ENCODE peak calls at places on chromosomes 12 and 14, in ten cellular contexts. Y, S, U, A, E, K, T, N, J and P are unnamed samples. For H3K4me1, the result is how much of the 10 kb centered on the place peaks cover.

GRCh38 chr12:115895247-115895646 is 382.2 kb downstream of the MED13L start:
- DNase-seq in S (no peak), K (no peak), U (no peak), J (no peak), N (no peak), E (no peak), Y (no peak), A (no peak), T (peak), P (no peak)

GRCh38 chr14:49619730-49620129 is 696 bp downstream of the RPL36AL start:
- DNase-seq in S (no peak), A (no peak), T (no peak), J (no peak), E (no peak), K (no peak), N (no peak), Y (no peak), U (no peak), P (no peak)

GRCh38 chr12:11812558-11813421 is 163.3 kb downstream of the ETV6 start:
- DNase-seq in S (no peak), Y (peak), U (no peak), E (peak), K (peak), N (no peak), J (peak), A (peak), T (no peak), P (no peak)

GRCh38 chr14:76887196-76887595 is 61.0 kb downstream of the LRRC74A start:
- DNase-seq in J (no peak), U (no peak), Y (peak), K (no peak), T (no peak), S (no peak), N (no peak), A (no peak), E (no peak), P (no peak)

GRCh38 chr12:2794261-2794735 is 472 bp upstream of the FKBP4 start:
- DNase-seq in T (peak), J (no peak), E (no peak), S (no peak), K (peak), U (no peak), N (no peak), A (peak), Y (no peak), P (peak)

GRCh38 chr14:61524936-61525292 is 170.4 kb upstream of the HIF1A start:
- DNase-seq in A (no peak), K (no peak), T (no peak), Y (no peak), S (no peak), N (no peak), E (no peak), J (no peak), U (no peak), P (no peak)

GRCh38 chr12:45343269-45344051 is 127.6 kb downstream of the ANO6 start:
- DNase-seq in S (no peak), J (peak), A (no peak), N (no peak), Y (peak), U (no peak), K (no peak), E (peak), T (peak), P (no peak)

GRCh38 chr14:105852378-105853088 is 326.1 kb downstream of the TMEM121 start:
- DNase-seq in N (no peak), E (peak), A (peak), U (peak), K (peak), Y (no peak), J (peak), S (no peak), T (no peak), P (peak)

GRCh38 chr14:99649219-99649618 is 4.3 kb downstream of the HHIPL1 start:
- DNase-seq in A (no peak), T (no peak), S (no peak), N (no peak), J (peak), Y (peak), U (no peak), K (no peak), E (no peak), P (no peak)

GRCh38 chr14:67391266-67391665 is 20.7 kb downstream of the PLEK2 start:
- DNase-seq in T (peak), A (no peak), K (no peak), Y (no peak), J (no peak), U (no peak), S (no peak), N (no peak), E (no peak), P (no peak)

GRCh38 chr12:131684015-131684725 is 26.7 kb upstream of the SFSWAP start:
- DNase-seq in N (no peak), A (no peak), T (no peak), E (no peak), U (no peak), Y (no peak), S (no peak), K (no peak), J (peak), P (no peak)

GRCh38 chr12:45329238-45329637 is 113.3 kb downstream of the ANO6 start:
- DNase-seq in T (no peak), J (no peak), U (no peak), K (no peak), S (no peak), Y (peak), E (no peak), N (no peak), A (no peak), P (no peak)

GRCh38 chr14:99540196-99541032 is 59.2 kb downstream of the CCNK start:
- DNase-seq in T (no peak), Y (no peak), U (no peak), A (no peak), E (no peak), N (no peak), S (no peak), K (no peak), J (peak), P (no peak)

GRCh38 chr14:58787601-58788000 is 149.8 kb downstream of the DACT1 start:
- DNase-seq in N (no peak), U (no peak), E (no peak), Y (no peak), T (no peak), K (no peak), J (no peak), A (no peak), S (no peak), P (no peak)

GRCh38 chr12:27969901-27970390 is 2.6 kb downstream of the PTHLH start:
- DNase-seq in U (peak), E (peak), S (no peak), N (peak), A (peak), J (no peak), Y (peak), T (peak), K (peak), P (peak)

GRCh38 chr14:22848391-22849164 is 12.2 kb downstream of the MMP14 start:
- DNase-seq in S (no peak), T (no peak), E (peak), A (peak), N (no peak), U (peak), Y (peak), J (peak), K (peak), P (no peak)

GRCh38 chr14:105138551-105139111 is 29.9 kb downstream of the JAG2 start:
- DNase-seq in T (no peak), U (no peak), K (no peak), N (no peak), J (peak), E (no peak), S (no peak), Y (no peak), A (no peak), P (no peak)

GRCh38 chr12:2682301-2683282 is 112.2 kb upstream of the FKBP4 start:
- DNase-seq in J (peak), N (peak), U (no peak), K (peak), S (no peak), T (no peak), E (no peak), Y (peak), A (no peak), P (no peak)

GRCh38 chr12:115335594-115335993 is 651.6 kb upstream of the TBX3 start:
- DNase-seq in U (no peak), K (no peak), N (no peak), A (peak), J (no peak), S (no peak), T (no peak), E (peak), Y (no peak), P (no peak)

GRCh38 chr14:96135285-96135684 is 69.4 kb upstream of the BDKRB2 start:
- DNase-seq in K (no peak), U (no peak), N (no peak), A (no peak), E (peak), T (no peak), S (no peak), Y (peak), J (no peak), P (no peak)

GRCh38 chr14:54606631-54607133 is 39.8 kb downstream of the SAMD4A start:
- DNase-seq in N (no peak), K (no peak), A (no peak), J (peak), S (no peak), U (no peak), T (no peak), E (peak), Y (peak), P (no peak)

DNA sequence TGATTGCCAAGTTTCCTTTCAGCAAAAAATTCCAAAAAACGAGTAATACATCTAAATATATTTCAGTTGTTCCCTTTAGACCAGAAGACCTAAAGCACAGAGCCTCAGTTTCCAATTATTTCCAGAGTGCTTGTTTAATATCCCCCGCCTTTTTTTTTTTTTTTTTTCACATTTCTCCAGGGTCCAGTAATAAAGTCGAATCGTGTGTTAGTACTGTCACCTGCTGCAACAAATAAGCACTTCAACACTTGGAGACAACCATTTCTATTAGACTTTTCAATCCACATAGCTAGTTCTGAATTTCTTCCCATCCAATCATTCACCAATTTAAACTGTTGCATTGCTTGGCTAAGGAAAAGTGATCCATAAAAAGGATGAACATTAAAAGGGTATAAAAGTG is 13.6 kb downstream of the PDE6H start:
- DNase-seq in J (no peak), E (no peak), A (no peak), N (no peak), Y (no peak), T (no peak), K (no peak), U (no peak), S (no peak), P (no peak)
- TF ChIP-seq CTCF in J (no peak), E (peak), A (no peak), N (no peak), Y (no peak), T (no peak), K (no peak), U (no peak), S (no peak), P (peak)

GRCh38 chr12:124995200-124995961 is 1.9 kb downstream of the BRI3BP start:
- DNase-seq in T (peak), A (peak), N (no peak), J (no peak), E (no peak), S (no peak), U (no peak), K (peak), Y (no peak), P (no peak)
- H3K4me1 ChIP-seq in T (under half), A (under half), N (under half), J (under half), E (under half), S (under half), U (under half), K (under half), Y (under half), P (under half)

DNA sequence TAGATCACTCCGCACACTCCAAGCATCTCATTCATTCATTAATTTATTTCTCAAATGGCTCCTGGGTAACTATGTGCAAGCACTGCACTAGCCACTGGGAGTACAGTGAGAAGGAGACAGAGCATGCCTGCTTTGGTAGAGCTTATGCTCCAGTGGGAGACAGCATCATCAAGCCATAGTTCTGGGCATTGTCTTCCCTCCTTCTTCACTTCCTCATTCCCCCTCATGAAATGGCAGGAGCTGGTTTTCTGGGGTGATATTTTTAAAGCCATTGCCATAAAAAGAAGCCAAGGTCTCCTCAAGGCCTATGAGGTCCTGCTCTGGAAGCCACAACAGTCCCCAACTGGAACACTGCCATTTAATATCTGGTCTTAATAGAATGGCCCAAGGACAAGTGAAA is 20.2 kb upstream of the RIC8B start:
- DNase-seq in N (no peak), Y (no peak), K (no peak), T (no peak), S (no peak), A (no peak), J (no peak), U (no peak), E (no peak), P (no peak)
- TF ChIP-seq CTCF in N (no peak), Y (no peak), K (no peak), T (no peak), S (no peak), A (no peak), J (no peak), U (no peak), E (no peak), P (no peak)

GRCh38 chr12:42186793-42187192 is 42.1 kb upstream of the GXYLT1 start:
- DNase-seq in T (no peak), U (no peak), Y (no peak), S (no peak), A (no peak), E (no peak), J (no peak), K (no peak), N (no peak), P (no peak)
- H3K4me1 ChIP-seq in T (under half), U (under half), Y (under half), S (under half), A (under half), E (under half), J (under half), K (under half), N (under half), P (under half)